ENCODE peak calls at places on chromosomes 12 and 14, in six cellular contexts. P is HCT116, Y is uterus, R is tibial artery, K is dorsolateral prefrontal cortex, B is left ventricle myocardium inferior. Z is an unnamed sample.

GRCh38 chr14:100839573-100840175 is 13.8 kb downstream of the MEG3 start:
- DNase-seq in Y (no peak), P (no peak), K (no peak), R (peak; percentile 58), B (no peak), Z (no peak)

GRCh38 chr12:6650832-6651231 is 3.6 kb upstream of the ACRBP start:
- DNase-seq in K (no peak), P (no peak), Y (no peak), B (no peak), R (no peak), Z (no peak)

GRCh38 chr14:69069020-69069421 is 83.9 kb downstream of the DCAF5 start:
- DNase-seq in P (no peak), B (no peak), K (peak; percentile 25), R (no peak), Y (no peak), Z (no peak)

GRCh38 chr14:24298892-24299254 is 707 bp downstream of the DHRS1 start:
- DNase-seq in R (no peak), B (no peak), Y (no peak), P (peak; percentile 24), K (no peak), Z (peak; percentile 87)

GRCh38 chr12:20194171-20194570 is 174.2 kb upstream of the PDE3A start:
- DNase-seq in P (no peak), Y (peak; percentile 17), B (no peak), R (no peak), K (no peak), Z (no peak)

GRCh38 chr14:94313991-94314655 is 9.0 kb downstream of the SERPINA6 start:
- DNase-seq in K (no peak), P (no peak), Y (no peak), R (no peak), B (no peak), Z (peak; percentile 54)

GRCh38 chr12:13435535-13435934 is 239.0 kb downstream of the EMP1 start:
- DNase-seq in R (no peak), Y (no peak), P (no peak), B (no peak), K (no peak), Z (no peak)

GRCh38 chr12:79659961-79660431 is 30.8 kb downstream of the PAWR start:
- DNase-seq in K (no peak), Y (no peak), P (no peak), B (no peak), R (no peak), Z (no peak)

GRCh38 chr12:116380066-116380465 is 102.6 kb upstream of the MED13L start:
- DNase-seq in P (no peak), R (peak; percentile 55), B (no peak), Y (no peak), K (no peak), Z (no peak)

GRCh38 chr12:9798008-9798619 is 29.2 kb upstream of the KLRF1 start:
- DNase-seq in K (no peak), Y (no peak), R (no peak), P (peak; percentile 71), B (no peak), Z (peak; percentile 83)

GRCh38 chr12:49804821-49805220 is 23.4 kb downstream of the NCKAP5L start:
- DNase-seq in K (no peak), P (no peak), R (no peak), B (no peak), Y (no peak), Z (no peak)

GRCh38 chr12:108551556-108551955 is 9.4 kb downstream of the SART3 start:
- DNase-seq in P (no peak), Y (no peak), K (no peak), B (no peak), R (no peak), Z (no peak)

GRCh38 chr14:61930101-61930857 is 168.1 kb downstream of the SNAPC1 start:
- DNase-seq in Y (no peak), P (no peak), B (no peak), R (no peak), K (no peak), Z (no peak)

GRCh38 chr14:101474563-101475467 is 86.5 kb upstream of the DIO3 start:
- DNase-seq in R (peak; percentile 54), P (no peak), K (no peak), B (no peak), Y (peak; percentile 15), Z (no peak)

GRCh38 chr12:63419119-63419518 is 249.2 kb downstream of the DPY19L2 start:
- DNase-seq in P (peak; percentile 81), Y (no peak), B (no peak), K (no peak), R (no peak), Z (peak; percentile 39)

GRCh38 chr12:62813031-62813829 is 121.7 kb downstream of the PPM1H start:
- DNase-seq in R (peak; percentile 75), P (peak; percentile 45), B (peak; percentile 68), Y (peak; percentile 55), K (peak; percentile 74), Z (no peak)

GRCh38 chr14:55109846-55110245 is 19.2 kb upstream of the LGALS3 start:
- DNase-seq in Y (no peak), P (no peak), B (no peak), K (no peak), R (no peak), Z (no peak)

GRCh38 chr12:123065666-123066457 is 85.0 kb downstream of the PITPNM2 start:
- DNase-seq in R (no peak), K (no peak), P (no peak), B (no peak), Y (no peak), Z (no peak)

GRCh38 chr12:123062682-123063426 is 82.4 kb downstream of the ARL6IP4 start:
- DNase-seq in P (peak; percentile 18), K (no peak), B (no peak), R (peak; percentile 89), Y (no peak), Z (no peak)

GRCh38 chr12:123064356-123064755 is 83.9 kb downstream of the ARL6IP4 start:
- DNase-seq in K (peak; percentile 73), P (no peak), R (peak; percentile 87), Y (peak; percentile 73), B (peak; percentile 81), Z (no peak)

GRCh38 chr12:123063535-123063934 is 83.1 kb downstream of the ARL6IP4 start:
- DNase-seq in K (no peak), P (no peak), B (no peak), R (no peak), Y (no peak), Z (no peak)

GRCh38 chr12:123064885-123065619 is 84.6 kb downstream of the ARL6IP4 start:
- DNase-seq in R (no peak), K (no peak), Y (no peak), B (no peak), P (no peak), Z (no peak)
- H3K27ac ChIP-seq in R (peak overlapping the region; percentile 85), K (peak overlapping the region; percentile 85), Y (peak overlapping the region; percentile 60), B (peak overlapping the region; percentile 94), P (no peak overlapping the region), Z (no peak overlapping the region)

GRCh38 chr12:109589691-109590245 is 16.2 kb downstream of the MVK start:
- DNase-seq in Y (no peak), K (no peak), P (no peak), B (no peak), R (no peak), Z (no peak)

GRCh38 chr12:109589240-109589590 is 15.6 kb downstream of the MVK start:
- DNase-seq in B (no peak), P (no peak), Y (no peak), K (no peak), R (no peak), Z (no peak)

GRCh38 chr12:109587921-109588320 is 14.3 kb downstream of the MVK start:
- DNase-seq in P (no peak), R (no peak), K (no peak), B (no peak), Y (no peak), Z (no peak)

GRCh38 chr12:109590566-109590965 is 17.0 kb downstream of the MVK start:
- DNase-seq in B (no peak), R (no peak), Y (no peak), K (no peak), P (no peak), Z (no peak)

DNA sequence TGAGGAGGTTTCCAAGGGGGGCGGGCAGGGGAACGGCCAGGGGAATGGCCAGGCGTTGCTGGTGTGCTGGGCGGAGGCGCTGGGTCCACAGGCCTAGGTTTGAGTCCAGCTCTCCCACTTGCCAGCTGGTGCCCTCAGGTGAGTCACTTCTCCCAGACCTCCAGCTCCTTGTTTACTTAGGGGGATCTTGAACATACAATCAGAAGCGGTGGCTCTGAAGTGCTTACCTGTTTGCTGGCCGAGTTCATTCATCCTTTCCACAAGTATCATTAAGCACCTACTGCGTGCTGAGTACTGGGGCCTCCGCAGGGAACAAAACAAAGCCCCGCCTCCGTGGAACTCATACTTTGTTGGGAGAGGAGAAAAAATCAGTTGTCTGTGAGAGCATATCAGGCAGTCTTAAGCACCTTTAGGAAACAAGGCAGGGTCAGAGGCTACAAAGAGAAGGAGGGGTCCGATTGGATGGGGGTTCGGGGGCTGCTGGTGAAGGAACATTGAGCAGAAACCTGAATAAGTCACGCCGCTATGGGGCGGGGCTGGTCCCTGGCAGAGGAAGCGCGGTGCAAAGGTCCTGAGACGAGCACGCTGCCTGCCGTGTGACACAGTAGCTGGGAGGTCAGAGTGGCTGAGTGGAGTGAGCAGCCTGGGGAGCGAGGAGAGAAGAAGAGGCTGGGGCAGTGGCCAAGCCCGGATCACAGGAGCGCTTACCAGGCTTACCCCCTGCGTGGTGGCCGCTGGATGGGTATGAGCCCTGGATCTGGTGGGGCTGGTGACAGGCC is 15.1 kb downstream of the MVK start:
- DNase-seq in R (no peak), B (no peak), Y (no peak), K (no peak), P (no peak), Z (no peak)
- H3K27ac ChIP-seq in R (no peak overlapping the region), B (no peak overlapping the region), Y (no peak overlapping the region), K (no peak overlapping the region), P (no peak overlapping the region), Z (no peak overlapping the region)

GRCh38 chr12:95997276-95997675 is 1.1 kb upstream of the HAL start:
- DNase-seq in Y (no peak), P (no peak), B (no peak), R (no peak), K (no peak), Z (no peak)

GRCh38 chr12:95994476-95994875 is 1.7 kb downstream of the HAL start:
- DNase-seq in R (no peak), B (no peak), K (no peak), P (no peak), Y (no peak), Z (no peak)

GRCh38 chr12:95997911-95998510 is 1.9 kb upstream of the HAL start:
- DNase-seq in P (no peak), K (no peak), R (no peak), Y (no peak), B (no peak), Z (no peak)

GRCh38 chr12:95995238-95996031 is 709 bp downstream of the HAL start:
- DNase-seq in K (no peak), B (no peak), Y (no peak), R (no peak), P (no peak), Z (no peak)

GRCh38 chr12:95996034-95996658 is at the start of gene HAL:
- DNase-seq in K (no peak), P (no peak), R (no peak), B (peak; percentile 22), Y (no peak), Z (no peak)
- H3K27ac ChIP-seq in K (no peak within 1 kb of the TSS), P (no peak within 1 kb of the TSS), R (no peak within 1 kb of the TSS), B (no peak within 1 kb of the TSS), Y (no peak within 1 kb of the TSS), Z (no peak within 1 kb of the TSS)

DNA sequence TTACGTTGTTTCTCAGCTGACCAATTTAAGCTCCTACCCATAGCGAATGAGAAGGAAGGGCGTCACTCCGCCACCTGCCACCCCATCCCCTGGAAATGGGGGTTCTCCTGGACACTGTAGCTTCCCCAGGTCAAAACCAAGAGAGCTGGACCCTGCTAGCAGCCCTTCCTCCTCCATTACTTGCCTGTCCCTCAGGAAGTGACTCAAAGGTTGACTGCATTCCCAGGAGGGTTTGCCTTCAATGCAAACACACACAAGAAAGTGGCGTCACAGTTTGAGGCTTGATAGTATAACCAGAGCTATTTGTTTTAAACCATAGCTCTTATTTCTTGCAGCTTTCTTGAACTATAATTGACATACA is 79.1 kb downstream of the KCNK13 start:
- DNase-seq in P (no peak), R (no peak), K (no peak), B (no peak), Y (no peak), Z (no peak)
- H3K27ac ChIP-seq in P (no peak overlapping the region), R (no peak overlapping the region), K (no peak overlapping the region), B (no peak overlapping the region), Y (no peak overlapping the region), Z (no peak overlapping the region)